ENCODE peak calls at places on chromosomes 2 and 18, in six cellular contexts. T is cardiac muscle cell, E is GM12865, F is upper lobe of right lung, J is AG04450, G is IMR-90. O is an unnamed sample.

GRCh38 chr2:30692829-30693265 is 114.4 kb downstream of the CAPN13 start:
- DNase-seq in T (no peak), E (no peak), F (no peak), J (no peak), G (no peak), O (no peak)

GRCh38 chr2:238167761-238168160 is 9.0 kb downstream of the ERFE start:
- DNase-seq in T (peak; percentile 19), E (no peak), F (peak; percentile 56), J (no peak), G (peak; percentile 43), O (no peak)

GRCh38 chr2:181770145-181770544 is 89.8 kb upstream of the NEUROD1 start:
- DNase-seq in T (no peak), E (no peak), F (no peak), J (no peak), G (no peak), O (no peak)

GRCh38 chr2:231133365-231134114 is 8.7 kb upstream of the HTR2B start:
- DNase-seq in T (peak; percentile 76), E (no peak), F (no peak), J (no peak), G (peak; percentile 58), O (no peak)

GRCh38 chr2:135850811-135851668 is 14.1 kb upstream of the LCT start:
- DNase-seq in T (no peak), E (no peak), F (no peak), J (no peak), G (peak; percentile 56), O (no peak)

GRCh38 chr2:63440612-63441011 is 147.7 kb downstream of the WDPCP start:
- DNase-seq in T (peak; percentile 36), E (no peak), F (no peak), J (peak; percentile 11), G (peak; percentile 79), O (peak; percentile 23)

GRCh38 chr2:190477563-190478454 is 56.7 kb downstream of the NEMP2 start:
- DNase-seq in T (peak; percentile 7), E (no peak), F (no peak), J (no peak), G (peak; percentile 34), O (no peak)

GRCh38 chr2:30641765-30642341 is 165.4 kb downstream of the CAPN13 start:
- DNase-seq in T (no peak), E (no peak), F (no peak), J (no peak), G (no peak), O (no peak)

GRCh38 chr2:239145601-239146000 is 255.2 kb downstream of the HDAC4 start:
- DNase-seq in T (no peak), E (no peak), F (no peak), J (no peak), G (no peak), O (no peak)

GRCh38 chr2:183284606-183285005 is 160.4 kb downstream of the NUP35 start:
- DNase-seq in T (peak; percentile 48), E (no peak), F (no peak), J (no peak), G (peak; percentile 34), O (no peak)

GRCh38 chr2:236103981-236104380 is 64.2 kb downstream of the GBX2 start:
- DNase-seq in T (no peak), E (no peak), F (peak; percentile 46), J (no peak), G (no peak), O (no peak)

GRCh38 chr18:459801-460200 is 40.7 kb downstream of the COLEC12 start:
- DNase-seq in T (peak; percentile 41), E (no peak), F (no peak), J (no peak), G (no peak), O (no peak)

GRCh38 chr2:127348421-127349000 is 39.3 kb downstream of the MAP3K2 start:
- DNase-seq in T (peak; percentile 66), E (no peak), F (no peak), J (no peak), G (peak; percentile 24), O (no peak)

GRCh38 chr2:100852447-100852846 is 32.5 kb downstream of the NPAS2 start:
- DNase-seq in T (no peak), E (no peak), F (no peak), J (no peak), G (no peak), O (no peak)

GRCh38 chr2:31998731-31999383 is 12.0 kb downstream of the MEMO1 start:
- DNase-seq in T (no peak), E (no peak), F (no peak), J (no peak), G (no peak), O (no peak)

GRCh38 chr18:73897517-73897916 is 250.1 kb downstream of the FBXO15 start:
- DNase-seq in T (no peak), E (no peak), F (no peak), J (no peak), G (no peak), O (no peak)

GRCh38 chr2:8334866-8335325 is 347.0 kb upstream of the ID2 start:
- DNase-seq in T (no peak), E (no peak), F (no peak), J (no peak), G (no peak), O (no peak)

GRCh38 chr2:126507425-126507867 is 148.5 kb upstream of the GYPC start:
- DNase-seq in T (no peak), E (no peak), F (no peak), J (no peak), G (no peak), O (no peak)

GRCh38 chr2:225764346-225764745 is 364.8 kb downstream of the NYAP2 start:
- DNase-seq in T (peak; percentile 25), E (no peak), F (no peak), J (no peak), G (no peak), O (no peak)

GRCh38 chr2:127320586-127321275 is 26.8 kb upstream of the ERCC3 start:
- DNase-seq in T (no peak), E (no peak), F (no peak), J (peak; percentile 8), G (peak; percentile 30), O (no peak)

GRCh38 chr2:173963817-173964564 is 1.2 kb downstream of the SP3 start:
- DNase-seq in T (peak; percentile 94), E (peak; percentile 97), F (peak; percentile 97), J (no peak), G (peak; percentile 76), O (peak; percentile 93)

GRCh38 chr2:27209621-27210401 is 2.0 kb upstream of the ATRAID start:
- DNase-seq in T (no peak), E (peak; percentile 18), F (no peak), J (no peak), G (peak; percentile 18), O (no peak)

GRCh38 chr2:70930371-70931329 is 5.0 kb upstream of the ATP6V1B1 start:
- DNase-seq in T (no peak), E (no peak), F (no peak), J (no peak), G (no peak), O (no peak)

GRCh38 chr18:29383311-29384273 is 1206.7 kb upstream of the CDH2 start:
- DNase-seq in T (peak; percentile 10), E (no peak), F (no peak), J (no peak), G (peak; percentile 19), O (no peak)

GRCh38 chr2:65044097-65044735 is 12.0 kb upstream of the CEP68 start:
- DNase-seq in T (no peak), E (no peak), F (no peak), J (no peak), G (no peak), O (no peak)

GRCh38 chr2:233404227-233404626 is 49.9 kb downstream of the DGKD start:
- DNase-seq in T (peak; percentile 65), E (peak; percentile 74), F (no peak), J (no peak), G (peak; percentile 48), O (peak; percentile 77)

GRCh38 chr2:73063909-73064875 is 7.3 kb downstream of the SFXN5 start:
- DNase-seq in T (peak; percentile 77), E (no peak), F (no peak), J (peak; percentile 43), G (peak; percentile 86), O (no peak)

GRCh38 chr2:157345647-157346389 is 20.2 kb upstream of the ERMN start:
- DNase-seq in T (no peak), E (no peak), F (no peak), J (no peak), G (no peak), O (no peak)

GRCh38 chr18:69659142-69659651 is 258.5 kb downstream of the DOK6 start:
- DNase-seq in T (no peak), E (no peak), F (no peak), J (no peak), G (no peak), O (no peak)

GRCh38 chr18:2551425-2551824 is 19.9 kb downstream of the METTL4 start:
- DNase-seq in T (no peak), E (no peak), F (no peak), J (no peak), G (no peak), O (no peak)
- TF ChIP-seq CTCF in T (no peak), E (no peak), F (no peak), J (no peak), G (no peak), O (no peak)

GRCh38 chr2:16478817-16479216 is 186.8 kb downstream of the CYRIA start:
- DNase-seq in T (no peak), E (no peak), F (no peak), J (no peak), G (no peak), O (no peak)
- TF ChIP-seq CTCF in T (no peak), E (no peak), F (no peak), J (no peak), G (no peak), O (no peak)

GRCh38 chr18:46715062-46715461 is 41.8 kb downstream of the ST8SIA5 start:
- DNase-seq in T (no peak), E (no peak), F (no peak), J (no peak), G (no peak), O (no peak)
- TF ChIP-seq CTCF in T (no peak), E (no peak), F (no peak), J (no peak), G (no peak), O (no peak)

DNA sequence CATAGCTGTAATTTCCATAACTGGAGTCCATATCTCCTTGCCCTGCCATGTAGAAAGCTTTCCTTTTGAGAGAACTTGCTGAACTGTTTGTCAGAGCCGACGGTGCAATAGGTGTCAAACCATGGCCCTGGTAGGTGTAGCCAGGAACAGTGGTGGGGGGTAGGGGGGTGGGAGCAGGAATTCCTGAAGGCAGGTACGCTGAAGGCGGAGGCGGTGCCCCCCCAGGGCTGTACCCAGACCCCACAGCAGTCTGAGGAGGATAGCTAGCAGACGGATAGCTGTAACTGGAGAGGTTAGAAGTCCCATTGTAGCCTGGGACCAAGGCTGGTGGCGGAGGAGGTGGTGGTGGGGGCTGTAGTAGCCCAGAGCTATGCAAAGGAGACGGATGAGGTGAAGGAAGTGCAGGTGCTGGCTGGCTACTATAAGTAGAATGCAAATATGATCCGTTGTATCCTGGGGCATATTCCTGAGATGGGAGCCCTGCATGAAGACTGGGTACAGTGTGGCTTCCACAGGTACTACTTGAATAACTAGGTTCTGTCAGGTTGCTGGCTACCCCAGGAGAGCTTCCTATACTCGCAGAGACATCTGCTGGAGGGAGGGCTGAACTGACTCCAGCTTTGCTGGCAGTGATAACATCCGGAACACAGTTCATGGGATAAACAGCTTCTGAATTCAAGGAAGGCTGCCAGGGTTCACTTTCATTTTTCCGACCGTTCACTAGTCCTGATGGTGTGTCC is 124.8 kb downstream of the FIGN start:
- DNase-seq in T (no peak), E (peak; percentile 28), F (no peak), J (no peak), G (no peak), O (no peak)
- TF ChIP-seq CTCF in T (no peak), E (peak; percentile 15), F (no peak), J (no peak), G (no peak), O (no peak)